ENCODE peak calls at places on chromosomes 3 and 15, in five cellular contexts. One of them, this sample, is unnamed.

GRCh38 chr3:168030488-168031054 is 65.2 kb downstream of the GOLIM4 start:
- DNase-seq in BJ: no peak
- DNase-seq in NCI-H2081: peak; percentile 29
- DNase-seq in activated CD8-positive, alpha-beta memory T cell treated with anti-CD3 and anti-CD28 coated beads, Interleukin-2, amount 10 ng/mL, durations not matched to agents 7 days and 5 days: no peak
- DNase-seq in posterior cingulate gyrus: no peak
- DNase-seq in this sample: no peak

GRCh38 chr3:128922804-128923459 is 43.5 kb downstream of the ACAD9 start:
- DNase-seq in BJ: no peak
- DNase-seq in NCI-H2081: no peak
- DNase-seq in activated CD8-positive, alpha-beta memory T cell treated with anti-CD3 and anti-CD28 coated beads, Interleukin-2, amount 10 ng/mL, durations not matched to agents 7 days and 5 days: peak; percentile 80
- DNase-seq in posterior cingulate gyrus: no peak
- DNase-seq in this sample: peak; percentile 76

GRCh38 chr3:160447544-160447943 is 2.0 kb downstream of the TRIM59 start:
- DNase-seq in BJ: no peak
- DNase-seq in NCI-H2081: no peak
- DNase-seq in activated CD8-positive, alpha-beta memory T cell treated with anti-CD3 and anti-CD28 coated beads, Interleukin-2, amount 10 ng/mL, durations not matched to agents 7 days and 5 days: no peak
- DNase-seq in posterior cingulate gyrus: no peak
- DNase-seq in this sample: no peak

GRCh38 chr3:128548011-128548410 is 55.0 kb upstream of the GATA2 start:
- DNase-seq in BJ: no peak
- DNase-seq in NCI-H2081: no peak
- DNase-seq in activated CD8-positive, alpha-beta memory T cell treated with anti-CD3 and anti-CD28 coated beads, Interleukin-2, amount 10 ng/mL, durations not matched to agents 7 days and 5 days: no peak
- DNase-seq in posterior cingulate gyrus: no peak
- DNase-seq in this sample: no peak

GRCh38 chr3:129705274-129705673 is 98.8 kb upstream of the PLXND1 start:
- DNase-seq in BJ: no peak
- DNase-seq in NCI-H2081: no peak
- DNase-seq in activated CD8-positive, alpha-beta memory T cell treated with anti-CD3 and anti-CD28 coated beads, Interleukin-2, amount 10 ng/mL, durations not matched to agents 7 days and 5 days: no peak
- DNase-seq in posterior cingulate gyrus: no peak
- DNase-seq in this sample: no peak

GRCh38 chr15:95298729-95299128 is 1031.8 kb upstream of the NR2F2 start:
- DNase-seq in BJ: no peak
- DNase-seq in NCI-H2081: no peak
- DNase-seq in activated CD8-positive, alpha-beta memory T cell treated with anti-CD3 and anti-CD28 coated beads, Interleukin-2, amount 10 ng/mL, durations not matched to agents 7 days and 5 days: peak; percentile 41
- DNase-seq in posterior cingulate gyrus: no peak
- DNase-seq in this sample: peak; percentile 45

GRCh38 chr15:75646944-75647364 is 758 bp upstream of the SNX33 start:
- DNase-seq in BJ: no peak
- DNase-seq in NCI-H2081: peak; percentile 12
- DNase-seq in activated CD8-positive, alpha-beta memory T cell treated with anti-CD3 and anti-CD28 coated beads, Interleukin-2, amount 10 ng/mL, durations not matched to agents 7 days and 5 days: no peak
- DNase-seq in posterior cingulate gyrus: no peak
- DNase-seq in this sample: no peak

GRCh38 chr15:88090406-88091085 is 166.0 kb downstream of the NTRK3 start:
- DNase-seq in BJ: no peak
- DNase-seq in NCI-H2081: no peak
- DNase-seq in activated CD8-positive, alpha-beta memory T cell treated with anti-CD3 and anti-CD28 coated beads, Interleukin-2, amount 10 ng/mL, durations not matched to agents 7 days and 5 days: no peak
- DNase-seq in posterior cingulate gyrus: no peak
- DNase-seq in this sample: no peak

GRCh38 chr15:72227720-72228119 is 3.3 kb downstream of the PKM start:
- DNase-seq in BJ: no peak
- DNase-seq in NCI-H2081: no peak
- DNase-seq in activated CD8-positive, alpha-beta memory T cell treated with anti-CD3 and anti-CD28 coated beads, Interleukin-2, amount 10 ng/mL, durations not matched to agents 7 days and 5 days: no peak
- DNase-seq in posterior cingulate gyrus: no peak
- DNase-seq in this sample: no peak

GRCh38 chr15:99907698-99908097 is 174.5 kb upstream of the LYSMD4 start:
- DNase-seq in BJ: no peak
- DNase-seq in NCI-H2081: no peak
- DNase-seq in activated CD8-positive, alpha-beta memory T cell treated with anti-CD3 and anti-CD28 coated beads, Interleukin-2, amount 10 ng/mL, durations not matched to agents 7 days and 5 days: no peak
- DNase-seq in posterior cingulate gyrus: no peak
- DNase-seq in this sample: no peak

GRCh38 chr15:98952381-98952803 is 55.2 kb downstream of the PGPEP1L start:
- DNase-seq in BJ: no peak
- DNase-seq in NCI-H2081: no peak
- DNase-seq in activated CD8-positive, alpha-beta memory T cell treated with anti-CD3 and anti-CD28 coated beads, Interleukin-2, amount 10 ng/mL, durations not matched to agents 7 days and 5 days: peak; percentile 48
- DNase-seq in posterior cingulate gyrus: no peak
- DNase-seq in this sample: peak; percentile 25

GRCh38 chr3:36461588-36461987 is 81.3 kb downstream of the STAC start:
- DNase-seq in BJ: peak; percentile 54
- DNase-seq in NCI-H2081: no peak
- DNase-seq in activated CD8-positive, alpha-beta memory T cell treated with anti-CD3 and anti-CD28 coated beads, Interleukin-2, amount 10 ng/mL, durations not matched to agents 7 days and 5 days: no peak
- DNase-seq in posterior cingulate gyrus: no peak
- DNase-seq in this sample: no peak

GRCh38 chr15:100717596-100717995 is 115.2 kb downstream of the ASB7 start:
- DNase-seq in BJ: no peak
- DNase-seq in NCI-H2081: no peak
- DNase-seq in activated CD8-positive, alpha-beta memory T cell treated with anti-CD3 and anti-CD28 coated beads, Interleukin-2, amount 10 ng/mL, durations not matched to agents 7 days and 5 days: no peak
- DNase-seq in posterior cingulate gyrus: no peak
- DNase-seq in this sample: no peak

GRCh38 chr3:74067296-74067695 is 442.6 kb upstream of the PDZRN3 start:
- DNase-seq in BJ: no peak
- DNase-seq in NCI-H2081: peak; percentile 17
- DNase-seq in activated CD8-positive, alpha-beta memory T cell treated with anti-CD3 and anti-CD28 coated beads, Interleukin-2, amount 10 ng/mL, durations not matched to agents 7 days and 5 days: no peak
- DNase-seq in posterior cingulate gyrus: no peak
- DNase-seq in this sample: no peak

GRCh38 chr3:128277378-128278049 is 124.2 kb downstream of the EEFSEC start:
- DNase-seq in BJ: no peak
- DNase-seq in NCI-H2081: no peak
- DNase-seq in activated CD8-positive, alpha-beta memory T cell treated with anti-CD3 and anti-CD28 coated beads, Interleukin-2, amount 10 ng/mL, durations not matched to agents 7 days and 5 days: no peak
- DNase-seq in posterior cingulate gyrus: no peak
- DNase-seq in this sample: no peak

GRCh38 chr3:139848660-139849059 is 86.3 kb upstream of the CLSTN2 start:
- DNase-seq in BJ: no peak
- DNase-seq in NCI-H2081: no peak
- DNase-seq in activated CD8-positive, alpha-beta memory T cell treated with anti-CD3 and anti-CD28 coated beads, Interleukin-2, amount 10 ng/mL, durations not matched to agents 7 days and 5 days: no peak
- DNase-seq in posterior cingulate gyrus: no peak
- DNase-seq in this sample: no peak

GRCh38 chr3:111073186-111073585 is 1.6 kb downstream of the NECTIN3 start:
- DNase-seq in BJ: no peak
- DNase-seq in NCI-H2081: no peak
- DNase-seq in activated CD8-positive, alpha-beta memory T cell treated with anti-CD3 and anti-CD28 coated beads, Interleukin-2, amount 10 ng/mL, durations not matched to agents 7 days and 5 days: no peak
- DNase-seq in posterior cingulate gyrus: no peak
- DNase-seq in this sample: no peak

GRCh38 chr3:113896930-113897329 is 50.9 kb upstream of the ZDHHC23 start:
- DNase-seq in BJ: no peak
- DNase-seq in NCI-H2081: no peak
- DNase-seq in activated CD8-positive, alpha-beta memory T cell treated with anti-CD3 and anti-CD28 coated beads, Interleukin-2, amount 10 ng/mL, durations not matched to agents 7 days and 5 days: no peak
- DNase-seq in posterior cingulate gyrus: no peak
- DNase-seq in this sample: no peak

GRCh38 chr15:89492111-89492641 is 4.2 kb downstream of the RHCG start:
- DNase-seq in BJ: no peak
- DNase-seq in NCI-H2081: no peak
- DNase-seq in activated CD8-positive, alpha-beta memory T cell treated with anti-CD3 and anti-CD28 coated beads, Interleukin-2, amount 10 ng/mL, durations not matched to agents 7 days and 5 days: no peak
- DNase-seq in posterior cingulate gyrus: no peak
- DNase-seq in this sample: no peak

GRCh38 chr3:172752651-172753050 is 2.1 kb downstream of the ECT2 start:
- DNase-seq in BJ: no peak
- DNase-seq in NCI-H2081: no peak
- DNase-seq in activated CD8-positive, alpha-beta memory T cell treated with anti-CD3 and anti-CD28 coated beads, Interleukin-2, amount 10 ng/mL, durations not matched to agents 7 days and 5 days: no peak
- DNase-seq in posterior cingulate gyrus: no peak
- DNase-seq in this sample: peak; percentile 34

GRCh38 chr3:55484191-55484644 is 2.9 kb downstream of the WNT5A start:
- DNase-seq in BJ: no peak
- DNase-seq in NCI-H2081: no peak
- DNase-seq in activated CD8-positive, alpha-beta memory T cell treated with anti-CD3 and anti-CD28 coated beads, Interleukin-2, amount 10 ng/mL, durations not matched to agents 7 days and 5 days: no peak
- DNase-seq in posterior cingulate gyrus: no peak
- DNase-seq in this sample: no peak

GRCh38 chr3:171786997-171787396 is 23.3 kb downstream of the PLD1 start:
- DNase-seq in BJ: no peak
- DNase-seq in NCI-H2081: no peak
- DNase-seq in activated CD8-positive, alpha-beta memory T cell treated with anti-CD3 and anti-CD28 coated beads, Interleukin-2, amount 10 ng/mL, durations not matched to agents 7 days and 5 days: no peak
- DNase-seq in posterior cingulate gyrus: no peak
- DNase-seq in this sample: no peak

GRCh38 chr15:37015025-37015424 is 85.3 kb downstream of the MEIS2 start:
- DNase-seq in BJ: no peak
- DNase-seq in NCI-H2081: no peak
- DNase-seq in activated CD8-positive, alpha-beta memory T cell treated with anti-CD3 and anti-CD28 coated beads, Interleukin-2, amount 10 ng/mL, durations not matched to agents 7 days and 5 days: no peak
- DNase-seq in posterior cingulate gyrus: no peak
- DNase-seq in this sample: no peak

GRCh38 chr15:78069630-78070029 is 7.9 kb downstream of the TBC1D2B start:
- DNase-seq in BJ: no peak
- DNase-seq in NCI-H2081: no peak
- DNase-seq in activated CD8-positive, alpha-beta memory T cell treated with anti-CD3 and anti-CD28 coated beads, Interleukin-2, amount 10 ng/mL, durations not matched to agents 7 days and 5 days: no peak
- DNase-seq in posterior cingulate gyrus: no peak
- DNase-seq in this sample: no peak

GRCh38 chr3:172617013-172617706 is 93.7 kb downstream of the NCEH1 start:
- DNase-seq in BJ: no peak
- DNase-seq in NCI-H2081: no peak
- DNase-seq in activated CD8-positive, alpha-beta memory T cell treated with anti-CD3 and anti-CD28 coated beads, Interleukin-2, amount 10 ng/mL, durations not matched to agents 7 days and 5 days: no peak
- DNase-seq in posterior cingulate gyrus: no peak
- DNase-seq in this sample: no peak

GRCh38 chr3:161295325-161295724 is 74.2 kb downstream of the NMD3 start:
- DNase-seq in BJ: no peak
- DNase-seq in NCI-H2081: no peak
- DNase-seq in activated CD8-positive, alpha-beta memory T cell treated with anti-CD3 and anti-CD28 coated beads, Interleukin-2, amount 10 ng/mL, durations not matched to agents 7 days and 5 days: no peak
- DNase-seq in posterior cingulate gyrus: no peak
- DNase-seq in this sample: no peak

GRCh38 chr15:70024521-70024920 is 73.2 kb downstream of the TLE3 start:
- DNase-seq in BJ: no peak
- DNase-seq in NCI-H2081: no peak
- DNase-seq in activated CD8-positive, alpha-beta memory T cell treated with anti-CD3 and anti-CD28 coated beads, Interleukin-2, amount 10 ng/mL, durations not matched to agents 7 days and 5 days: no peak
- DNase-seq in posterior cingulate gyrus: no peak
- DNase-seq in this sample: no peak